ENCODE peak calls at places on chromosomes 11 and 22, in nine cellular contexts. Q, L, N, F, Z, I, V, D and G are unnamed samples.

GRCh38 chr22:31870890-31871289 is 73.4 kb upstream of the YWHAH start:
- DNase-seq in Q (peak; percentile 27), L (no peak), N (peak; percentile 74), F (no peak), Z (no peak), I (peak; percentile 91), V (peak; percentile 83), D (no peak), G (no peak)

GRCh38 chr11:6667733-6668374 is 12.2 kb upstream of the DCHS1 start:
- DNase-seq in Q (no peak), L (peak; percentile 38), N (peak; percentile 21), F (no peak), Z (no peak), I (peak; percentile 52), V (peak; percentile 43), D (no peak), G (peak; percentile 57)

GRCh38 chr11:73578786-73579185 is 19.1 kb downstream of the FAM168A start:
- DNase-seq in Q (no peak), L (no peak), N (no peak), F (no peak), Z (no peak), I (no peak), V (no peak), D (no peak), G (no peak)

GRCh38 chr11:122851366-122852011 is 13.2 kb downstream of the CRTAM start:
- DNase-seq in Q (no peak), L (no peak), N (no peak), F (no peak), Z (no peak), I (no peak), V (no peak), D (no peak), G (no peak)

GRCh38 chr11:120054016-120054752 is 83.7 kb downstream of the TRIM29 start:
- DNase-seq in Q (no peak), L (no peak), N (no peak), F (no peak), Z (no peak), I (no peak), V (no peak), D (no peak), G (no peak)

GRCh38 chr11:69337211-69337721 is 43.3 kb downstream of the MYEOV start:
- DNase-seq in Q (no peak), L (no peak), N (no peak), F (no peak), Z (no peak), I (peak; percentile 71), V (peak; percentile 27), D (peak; percentile 73), G (peak; percentile 34)

GRCh38 chr11:17560281-17561110 is 13.4 kb downstream of the OTOG start:
- DNase-seq in Q (no peak), L (no peak), N (no peak), F (no peak), Z (peak; percentile 34), I (no peak), V (no peak), D (no peak), G (no peak)

GRCh38 chr11:123174196-123175183 is 20.6 kb downstream of the CLMP start:
- DNase-seq in Q (peak; percentile 95), L (no peak), N (peak; percentile 54), F (no peak), Z (peak; percentile 93), I (peak; percentile 97), V (peak; percentile 92), D (no peak), G (peak; percentile 99)

GRCh38 chr11:132874638-132875037 is 657.7 kb downstream of the OPCML start:
- DNase-seq in Q (no peak), L (no peak), N (peak; percentile 2), F (no peak), Z (no peak), I (peak; percentile 38), V (peak; percentile 88), D (no peak), G (no peak)

GRCh38 chr11:58485961-58486360 is 21.9 kb downstream of the OR5B21 start:
- DNase-seq in Q (no peak), L (no peak), N (no peak), F (no peak), Z (no peak), I (no peak), V (no peak), D (no peak), G (peak; percentile 13)

GRCh38 chr11:111561801-111562325 is 21.3 kb downstream of the LAYN start:
- DNase-seq in Q (peak; percentile 71), L (no peak), N (peak; percentile 45), F (no peak), Z (no peak), I (peak; percentile 96), V (peak; percentile 77), D (no peak), G (peak; percentile 70)

GRCh38 chr11:34348919-34349318 is 8.9 kb downstream of the ABTB2 start:
- DNase-seq in Q (no peak), L (no peak), N (no peak), F (no peak), Z (no peak), I (no peak), V (no peak), D (no peak), G (no peak)

GRCh38 chr11:72721689-72722049 is 30.5 kb downstream of the ARAP1 start:
- DNase-seq in Q (no peak), L (no peak), N (no peak), F (no peak), Z (no peak), I (no peak), V (peak; percentile 18), D (peak; percentile 47), G (no peak)

GRCh38 chr11:75073459-75074190 is 23.1 kb downstream of the OR2AT4 start:
- DNase-seq in Q (no peak), L (no peak), N (no peak), F (no peak), Z (no peak), I (no peak), V (no peak), D (no peak), G (no peak)
- TF ChIP-seq CTCF in Q (no peak), L (peak; percentile 33), N (no peak), F (no peak), Z (no peak), I (peak; percentile 25), V (peak; percentile 24), D (no peak), G (no peak)

GRCh38 chr22:19554834-19555404 is 30.7 kb upstream of the CLDN5 start:
- DNase-seq in Q (no peak), L (peak; percentile 28), N (peak; percentile 59), F (no peak), Z (peak; percentile 26), I (peak; percentile 59), V (peak; percentile 37), D (no peak), G (peak; percentile 19)
- TF ChIP-seq CTCF in Q (no peak), L (peak; percentile 40), N (no peak), F (peak; percentile 43), Z (no peak), I (no peak), V (peak; percentile 24), D (no peak), G (peak; percentile 23)

GRCh38 chr22:30210235-30210831 is 36.2 kb downstream of the LIF start:
- DNase-seq in Q (no peak), L (peak; percentile 96), N (peak; percentile 89), F (peak; percentile 27), Z (no peak), I (peak; percentile 97), V (peak; percentile 79), D (peak; percentile 44), G (peak; percentile 45)

GRCh38 chr22:30212996-30213441 is 33.5 kb downstream of the LIF start:
- DNase-seq in Q (no peak), L (no peak), N (no peak), F (no peak), Z (no peak), I (peak; percentile 66), V (no peak), D (no peak), G (peak; percentile 86)

GRCh38 chr22:30214703-30215405 is 31.7 kb downstream of the LIF start:
- DNase-seq in Q (no peak), L (no peak), N (no peak), F (no peak), Z (no peak), I (no peak), V (no peak), D (no peak), G (no peak)

GRCh38 chr22:30211124-30211820 is 35.3 kb downstream of the LIF start:
- DNase-seq in Q (no peak), L (no peak), N (no peak), F (no peak), Z (no peak), I (no peak), V (no peak), D (no peak), G (no peak)

DNA sequence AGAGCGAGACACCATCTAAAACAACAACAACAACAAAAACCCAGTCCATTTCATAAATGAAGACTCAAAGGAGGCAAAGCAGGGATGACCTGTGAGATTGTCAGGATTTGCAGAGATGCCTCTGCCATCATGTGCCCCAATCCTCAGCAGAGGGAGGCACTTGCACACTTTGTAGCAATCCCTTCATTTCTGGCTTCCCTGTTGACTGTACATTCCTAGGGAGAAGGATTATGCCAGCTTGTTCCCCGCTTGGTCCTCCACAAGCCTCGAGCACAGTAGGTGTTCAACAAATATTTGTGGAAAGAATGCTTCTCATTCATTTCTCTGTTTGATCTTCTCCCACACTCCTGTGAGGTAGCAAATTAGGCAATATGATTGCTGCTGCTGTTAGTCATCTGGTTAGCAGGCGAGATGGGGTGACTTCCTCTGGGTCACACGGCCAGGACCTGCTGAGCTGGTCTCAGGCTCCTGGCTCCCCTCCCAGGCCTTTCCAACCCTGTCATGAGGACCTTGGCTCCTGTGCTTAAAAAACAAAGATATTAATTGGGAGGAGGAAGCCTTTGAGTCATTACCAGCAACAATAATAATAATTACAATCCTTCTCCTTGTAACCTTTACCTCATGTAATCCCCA is 34.1 kb downstream of the LIF start:
- DNase-seq in Q (peak; percentile 60), L (peak; percentile 93), N (peak; percentile 98), F (no peak), Z (peak; percentile 82), I (peak; percentile 95), V (peak; percentile 94), D (peak; percentile 68), G (peak; percentile 91)
- TF ChIP-seq CTCF in Q (no peak), L (peak; percentile 19), N (peak; percentile 12), F (no peak), Z (no peak), I (no peak), V (peak; percentile 27), D (no peak), G (no peak)

DNA sequence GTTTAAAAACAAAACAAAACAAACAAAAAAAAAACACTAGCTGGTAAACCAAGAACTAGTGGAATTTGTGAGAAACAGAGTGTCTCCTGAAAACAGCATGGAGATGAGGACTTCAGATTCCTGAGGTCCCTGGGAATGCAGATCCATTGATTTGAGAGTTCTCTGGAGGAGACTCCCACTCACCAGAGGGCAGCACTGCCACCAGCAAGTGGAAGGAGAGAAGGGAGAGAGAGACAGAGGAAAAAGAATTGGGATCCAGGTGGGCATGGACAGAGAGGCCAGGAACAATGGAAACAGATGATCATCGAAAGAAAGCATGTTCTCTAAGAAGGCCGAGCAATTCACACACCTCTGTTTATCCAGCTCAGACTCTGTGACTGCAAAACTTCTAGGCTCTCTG is 31.8 kb downstream of the ETS1 start:
- DNase-seq in Q (no peak), L (peak; percentile 13), N (peak; percentile 24), F (no peak), Z (no peak), I (peak; percentile 54), V (no peak), D (no peak), G (no peak)
- TF ChIP-seq CTCF in Q (peak; percentile 25), L (peak; percentile 46), N (no peak), F (peak; percentile 32), Z (no peak), I (peak; percentile 77), V (peak; percentile 53), D (no peak), G (peak; percentile 30)

GRCh38 chr22:43481528-43482309 is 69.9 kb downstream of the MPPED1 start:
- DNase-seq in Q (no peak), L (no peak), N (no peak), F (no peak), Z (no peak), I (no peak), V (no peak), D (no peak), G (no peak)
- TF ChIP-seq CTCF in Q (no peak), L (peak; percentile 24), N (no peak), F (peak; percentile 38), Z (no peak), I (peak; percentile 25), V (no peak), D (no peak), G (no peak)